ENCODE peak calls at places on chromosomes 7 and 10, in four cellular contexts. One of them, this sample, is unnamed.

GRCh38 chr10:34087095-34087418 is 728.0 kb downstream of the PARD3 start:
- DNase-seq in Peyer's patch: no peak
- DNase-seq in esophagus squamous epithelium: no peak
- DNase-seq in CD8-positive, alpha-beta T cell: no peak
- DNase-seq in this sample: no peak

GRCh38 chr10:129756912-129757861 is 206.9 kb downstream of the EBF3 start:
- DNase-seq in CD8-positive, alpha-beta T cell: peak; percentile 5
- DNase-seq in esophagus squamous epithelium: no peak
- DNase-seq in Peyer's patch: peak; percentile 1
- DNase-seq in this sample: no peak

GRCh38 chr7:141702047-141702567 is at the start of gene DENND11:
- DNase-seq in CD8-positive, alpha-beta T cell: peak; percentile 49
- DNase-seq in esophagus squamous epithelium: no peak
- DNase-seq in Peyer's patch: peak; percentile 75
- DNase-seq in this sample: peak; percentile 48

GRCh38 chr7:77697535-77697831 is 1.2 kb downstream of the RSBN1L start:
- DNase-seq in Peyer's patch: no peak
- DNase-seq in esophagus squamous epithelium: peak; percentile 2
- DNase-seq in CD8-positive, alpha-beta T cell: no peak
- DNase-seq in this sample: peak; percentile 9

GRCh38 chr10:127853868-127854768 is 38.6 kb downstream of the CLRN3 start:
- DNase-seq in esophagus squamous epithelium: peak; percentile 7
- DNase-seq in Peyer's patch: peak; percentile 71
- DNase-seq in CD8-positive, alpha-beta T cell: peak; percentile 24
- DNase-seq in this sample: no peak

GRCh38 chr7:106039486-106040060 is 72.5 kb downstream of the SYPL1 start:
- DNase-seq in esophagus squamous epithelium: no peak
- DNase-seq in Peyer's patch: no peak
- DNase-seq in CD8-positive, alpha-beta T cell: no peak
- DNase-seq in this sample: no peak

GRCh38 chr10:47404446-47404845 is 20.4 kb upstream of the ZNF488 start:
- DNase-seq in esophagus squamous epithelium: no peak
- DNase-seq in Peyer's patch: no peak
- DNase-seq in CD8-positive, alpha-beta T cell: no peak
- DNase-seq in this sample: no peak

GRCh38 chr7:129644634-129645230 is 33.2 kb downstream of the NRF1 start:
- DNase-seq in Peyer's patch: no peak
- DNase-seq in esophagus squamous epithelium: no peak
- DNase-seq in CD8-positive, alpha-beta T cell: no peak
- DNase-seq in this sample: no peak

GRCh38 chr7:325811-326210 is 35.8 kb downstream of the FOXL3 start:
- DNase-seq in CD8-positive, alpha-beta T cell: no peak
- DNase-seq in Peyer's patch: no peak
- DNase-seq in esophagus squamous epithelium: no peak
- DNase-seq in this sample: no peak

GRCh38 chr10:6473430-6473829 is 106.6 kb downstream of the PRKCQ start:
- DNase-seq in esophagus squamous epithelium: no peak
- DNase-seq in CD8-positive, alpha-beta T cell: peak; percentile 58
- DNase-seq in Peyer's patch: no peak
- DNase-seq in this sample: peak; percentile 30

GRCh38 chr7:25995216-25995615 is 156.8 kb upstream of the NFE2L3 start:
- DNase-seq in CD8-positive, alpha-beta T cell: no peak
- DNase-seq in Peyer's patch: no peak
- DNase-seq in esophagus squamous epithelium: no peak
- DNase-seq in this sample: no peak

GRCh38 chr10:89206402-89207180 is 526 bp downstream of the CH25H start:
- DNase-seq in CD8-positive, alpha-beta T cell: peak; percentile 33
- DNase-seq in esophagus squamous epithelium: no peak
- DNase-seq in Peyer's patch: peak; percentile 53
- DNase-seq in this sample: no peak

GRCh38 chr7:72015106-72015505 is 397.0 kb downstream of the CALN1 start:
- DNase-seq in Peyer's patch: no peak
- DNase-seq in esophagus squamous epithelium: no peak
- DNase-seq in CD8-positive, alpha-beta T cell: no peak
- DNase-seq in this sample: no peak

GRCh38 chr10:129816702-129817101 is 147.4 kb downstream of the EBF3 start:
- DNase-seq in Peyer's patch: no peak
- DNase-seq in CD8-positive, alpha-beta T cell: no peak
- DNase-seq in esophagus squamous epithelium: no peak
- DNase-seq in this sample: no peak

GRCh38 chr10:23291551-23292334 is 52.9 kb downstream of the C10orf67 start:
- DNase-seq in CD8-positive, alpha-beta T cell: no peak
- DNase-seq in esophagus squamous epithelium: no peak
- DNase-seq in Peyer's patch: no peak
- DNase-seq in this sample: no peak

GRCh38 chr10:3828404-3829192 is 43.6 kb upstream of the KLF6 start:
- DNase-seq in CD8-positive, alpha-beta T cell: no peak
- DNase-seq in Peyer's patch: no peak
- DNase-seq in esophagus squamous epithelium: no peak
- DNase-seq in this sample: no peak

GRCh38 chr10:99678921-99679320 is 19.6 kb downstream of the ENTPD7 start:
- DNase-seq in esophagus squamous epithelium: no peak
- DNase-seq in CD8-positive, alpha-beta T cell: no peak
- DNase-seq in Peyer's patch: no peak
- DNase-seq in this sample: no peak

GRCh38 chr7:48424731-48425130 is 253.5 kb downstream of the ABCA13 start:
- DNase-seq in CD8-positive, alpha-beta T cell: no peak
- DNase-seq in esophagus squamous epithelium: no peak
- DNase-seq in Peyer's patch: no peak
- DNase-seq in this sample: no peak

GRCh38 chr7:110448918-110449317 is 642.0 kb upstream of the LRRN3 start:
- DNase-seq in esophagus squamous epithelium: no peak
- DNase-seq in CD8-positive, alpha-beta T cell: no peak
- DNase-seq in Peyer's patch: no peak
- DNase-seq in this sample: no peak

GRCh38 chr7:26675143-26675887 is 189.1 kb downstream of the SKAP2 start:
- DNase-seq in esophagus squamous epithelium: no peak
- DNase-seq in Peyer's patch: no peak
- DNase-seq in CD8-positive, alpha-beta T cell: no peak
- DNase-seq in this sample: no peak

GRCh38 chr10:59143550-59143949 is 32.9 kb upstream of the PHYHIPL start:
- DNase-seq in Peyer's patch: no peak
- DNase-seq in CD8-positive, alpha-beta T cell: no peak
- DNase-seq in esophagus squamous epithelium: no peak
- DNase-seq in this sample: no peak

GRCh38 chr10:1163204-1163660 is 107.0 kb downstream of the WDR37 start:
- DNase-seq in esophagus squamous epithelium: no peak
- DNase-seq in CD8-positive, alpha-beta T cell: no peak
- DNase-seq in Peyer's patch: peak; percentile 10
- DNase-seq in this sample: no peak

GRCh38 chr10:24231200-24231599 is 22.3 kb downstream of the KIAA1217 start:
- DNase-seq in CD8-positive, alpha-beta T cell: no peak
- DNase-seq in esophagus squamous epithelium: no peak
- DNase-seq in Peyer's patch: no peak
- DNase-seq in this sample: no peak

GRCh38 chr7:5792792-5793191 is 11.3 kb upstream of the RNF216 start:
- DNase-seq in esophagus squamous epithelium: no peak
- DNase-seq in CD8-positive, alpha-beta T cell: no peak
- DNase-seq in Peyer's patch: no peak
- DNase-seq in this sample: no peak

GRCh38 chr7:140982508-140982907 is 32.2 kb downstream of the MRPS33 start:
- DNase-seq in CD8-positive, alpha-beta T cell: no peak
- DNase-seq in Peyer's patch: no peak
- DNase-seq in esophagus squamous epithelium: no peak
- DNase-seq in this sample: no peak

GRCh38 chr7:92851732-92852131 is 15.4 kb upstream of the CDK6 start:
- DNase-seq in Peyer's patch: no peak
- DNase-seq in esophagus squamous epithelium: no peak
- DNase-seq in CD8-positive, alpha-beta T cell: no peak
- DNase-seq in this sample: no peak

GRCh38 chr7:137386966-137387365 is 43.4 kb upstream of the PTN start:
- DNase-seq in CD8-positive, alpha-beta T cell: no peak
- DNase-seq in esophagus squamous epithelium: no peak
- DNase-seq in Peyer's patch: no peak
- DNase-seq in this sample: no peak

GRCh38 chr7:732094-732541 is 5.0 kb upstream of the PRKAR1B start:
- DNase-seq in esophagus squamous epithelium: no peak
- DNase-seq in CD8-positive, alpha-beta T cell: peak; percentile 26
- DNase-seq in Peyer's patch: peak; percentile 93
- DNase-seq in this sample: no peak

DNA sequence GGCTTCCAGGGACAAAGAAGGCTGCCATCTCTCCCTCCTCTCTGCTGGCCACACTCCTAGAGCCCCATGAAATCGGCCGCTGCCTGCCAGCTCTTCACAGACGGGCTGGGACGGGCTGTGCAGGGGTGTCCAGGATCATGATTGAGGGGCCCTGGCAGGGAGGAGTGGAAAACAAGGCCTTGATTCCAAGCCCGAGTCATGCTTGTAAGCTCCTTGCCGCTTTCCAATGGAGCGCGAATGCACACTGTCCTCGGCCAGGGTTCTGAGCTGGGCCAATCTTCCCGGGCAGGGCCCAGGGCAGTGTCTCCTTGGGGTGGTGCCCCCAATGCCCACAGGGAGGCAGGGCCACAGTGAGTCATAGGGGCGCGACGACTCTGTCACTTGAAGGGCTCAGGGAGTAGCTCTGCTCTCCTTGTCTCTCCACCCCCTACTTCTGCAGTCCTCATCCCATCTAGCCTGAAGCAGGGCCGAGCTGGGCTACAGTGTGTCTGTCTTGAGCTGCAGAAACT is 186.2 kb upstream of the SVIL start:
- DNase-seq in esophagus squamous epithelium: no peak
- DNase-seq in Peyer's patch: no peak
- DNase-seq in CD8-positive, alpha-beta T cell: no peak
- DNase-seq in this sample: no peak
- H3K4me3 ChIP-seq in esophagus squamous epithelium: no peak overlapping the region
- H3K4me3 ChIP-seq in Peyer's patch: no peak overlapping the region
- H3K4me3 ChIP-seq in CD8-positive, alpha-beta T cell: no peak overlapping the region
- H3K4me3 ChIP-seq in this sample: no peak overlapping the region

GRCh38 chr7:133957860-133958259 is 169.3 kb upstream of the LRGUK start:
- DNase-seq in CD8-positive, alpha-beta T cell: no peak
- DNase-seq in Peyer's patch: no peak
- DNase-seq in esophagus squamous epithelium: no peak
- DNase-seq in this sample: no peak
- H3K4me1 ChIP-seq in CD8-positive, alpha-beta T cell: peaks cover 3% of the 10 kb centered on the region
- H3K4me1 ChIP-seq in Peyer's patch: no peaks in the 10 kb centered on the region
- H3K4me1 ChIP-seq in esophagus squamous epithelium: no peaks in the 10 kb centered on the region
- H3K4me1 ChIP-seq in this sample: no peaks in the 10 kb centered on the region

GRCh38 chr7:50775826-50776225 is 6.9 kb downstream of the GRB10 start:
- DNase-seq in CD8-positive, alpha-beta T cell: no peak
- DNase-seq in esophagus squamous epithelium: no peak
- DNase-seq in Peyer's patch: no peak
- DNase-seq in this sample: no peak

GRCh38 chr7:50779427-50779826 is 3.3 kb downstream of the GRB10 start:
- DNase-seq in Peyer's patch: no peak
- DNase-seq in CD8-positive, alpha-beta T cell: no peak
- DNase-seq in esophagus squamous epithelium: no peak
- DNase-seq in this sample: no peak

GRCh38 chr7:50775231-50775630 is 7.5 kb downstream of the GRB10 start:
- DNase-seq in Peyer's patch: no peak
- DNase-seq in CD8-positive, alpha-beta T cell: no peak
- DNase-seq in esophagus squamous epithelium: no peak
- DNase-seq in this sample: no peak

GRCh38 chr7:50780436-50780835 is 2.3 kb downstream of the GRB10 start:
- DNase-seq in esophagus squamous epithelium: no peak
- DNase-seq in CD8-positive, alpha-beta T cell: no peak
- DNase-seq in Peyer's patch: no peak
- DNase-seq in this sample: no peak

GRCh38 chr7:50778189-50778588 is 4.5 kb downstream of the GRB10 start:
- DNase-seq in esophagus squamous epithelium: no peak
- DNase-seq in CD8-positive, alpha-beta T cell: no peak
- DNase-seq in Peyer's patch: no peak
- DNase-seq in this sample: no peak
- H3K9me3 ChIP-seq in esophagus squamous epithelium: no peaks in the 10 kb centered on the region
- H3K9me3 ChIP-seq in CD8-positive, alpha-beta T cell: no peaks in the 10 kb centered on the region
- H3K9me3 ChIP-seq in Peyer's patch: no peaks in the 10 kb centered on the region
- H3K9me3 ChIP-seq in this sample: no peaks in the 10 kb centered on the region

DNA sequence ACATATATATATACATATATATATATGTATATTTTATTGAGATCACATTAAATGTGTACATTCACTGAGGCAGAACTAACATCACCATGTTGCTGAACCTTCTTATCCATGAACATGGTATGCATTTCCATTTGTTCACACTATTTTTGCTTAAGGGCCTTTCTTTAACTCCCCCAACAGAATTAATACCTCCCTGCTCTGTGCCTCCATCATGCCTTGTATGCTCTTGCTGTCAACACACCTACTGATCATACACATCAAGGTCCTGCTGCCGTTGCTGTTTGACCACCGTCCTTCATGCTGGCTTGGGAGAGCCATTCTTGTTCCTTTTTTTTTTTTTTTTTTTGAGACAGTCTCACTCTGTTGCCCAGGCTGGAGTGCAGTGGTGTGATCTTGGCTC is 43.5 kb downstream of the EPHB4 start:
- DNase-seq in esophagus squamous epithelium: no peak
- DNase-seq in CD8-positive, alpha-beta T cell: no peak
- DNase-seq in Peyer's patch: no peak
- DNase-seq in this sample: no peak
- H3K4me3 ChIP-seq in esophagus squamous epithelium: no peak overlapping the region
- H3K4me3 ChIP-seq in CD8-positive, alpha-beta T cell: no peak overlapping the region
- H3K4me3 ChIP-seq in Peyer's patch: no peak overlapping the region
- H3K4me3 ChIP-seq in this sample: no peak overlapping the region

This sample was measured in effector memory CD4-positive, alpha-beta T cell.